ENCODE peak calls at places on chromosomes 5 and 9, in four cellular contexts. One of them, this sample, is unnamed.

GRCh38 chr9:98255064-98255577 is 328 bp downstream of the TBC1D2 start:
- DNase-seq in GM10248: no peak
- DNase-seq in H4: no peak
- DNase-seq in T follicular helper cell: no peak
- DNase-seq in this sample: peak; percentile 18

GRCh38 chr5:137954131-137954879 is 65.0 kb downstream of the PKD2L2 start:
- DNase-seq in GM10248: no peak
- DNase-seq in H4: peak; percentile 84
- DNase-seq in T follicular helper cell: no peak
- DNase-seq in this sample: peak; percentile 74

GRCh38 chr9:137064027-137064879 is 6.1 kb downstream of the SAPCD2 start:
- DNase-seq in GM10248: peak; percentile 69
- DNase-seq in H4: peak; percentile 43
- DNase-seq in T follicular helper cell: no peak
- DNase-seq in this sample: no peak

GRCh38 chr5:65338606-65339151 is 143.0 kb downstream of the ADAMTS6 start:
- DNase-seq in GM10248: no peak
- DNase-seq in H4: no peak
- DNase-seq in T follicular helper cell: no peak
- DNase-seq in this sample: no peak

GRCh38 chr9:15469862-15470261 is 40.9 kb downstream of the PSIP1 start:
- DNase-seq in GM10248: no peak
- DNase-seq in H4: no peak
- DNase-seq in T follicular helper cell: no peak
- DNase-seq in this sample: no peak

GRCh38 chr9:70954126-70954525 is 167.3 kb downstream of the TRPM3 start:
- DNase-seq in GM10248: no peak
- DNase-seq in H4: peak; percentile 63
- DNase-seq in T follicular helper cell: no peak
- DNase-seq in this sample: peak; percentile 74

GRCh38 chr5:119347996-119348395 is 7.8 kb upstream of the TNFAIP8 start:
- DNase-seq in GM10248: no peak
- DNase-seq in H4: no peak
- DNase-seq in T follicular helper cell: no peak
- DNase-seq in this sample: no peak

GRCh38 chr9:136996361-136997281 is at the start of gene CLIC3:
- DNase-seq in GM10248: no peak
- DNase-seq in H4: no peak
- DNase-seq in T follicular helper cell: no peak
- DNase-seq in this sample: no peak

GRCh38 chr9:121622842-121623203 is 28.6 kb upstream of the DAB2IP start:
- DNase-seq in GM10248: no peak
- DNase-seq in H4: no peak
- DNase-seq in T follicular helper cell: no peak
- DNase-seq in this sample: no peak

GRCh38 chr9:24614070-24614469 is 68.4 kb upstream of the IZUMO3 start:
- DNase-seq in GM10248: no peak
- DNase-seq in H4: peak; percentile 3
- DNase-seq in T follicular helper cell: no peak
- DNase-seq in this sample: no peak

GRCh38 chr5:139893873-139894272 is 98.3 kb downstream of the PSD2 start:
- DNase-seq in GM10248: no peak
- DNase-seq in H4: no peak
- DNase-seq in T follicular helper cell: no peak
- DNase-seq in this sample: no peak

GRCh38 chr5:78899922-78900362 is 85.2 kb downstream of the ARSB start:
- DNase-seq in GM10248: peak; percentile 40
- DNase-seq in H4: peak; percentile 61
- DNase-seq in T follicular helper cell: no peak
- DNase-seq in this sample: peak; percentile 57

GRCh38 chr9:8978334-8978733 is 1178.8 kb upstream of the DMAC1 start:
- DNase-seq in GM10248: no peak
- DNase-seq in H4: no peak
- DNase-seq in T follicular helper cell: no peak
- DNase-seq in this sample: no peak

GRCh38 chr5:80037366-80037765 is 2.2 kb downstream of the THBS4 start:
- DNase-seq in GM10248: no peak
- DNase-seq in H4: no peak
- DNase-seq in T follicular helper cell: no peak
- DNase-seq in this sample: no peak

GRCh38 chr5:140607031-140607430 is 25.9 kb downstream of the CD14 start:
- DNase-seq in GM10248: no peak
- DNase-seq in H4: no peak
- DNase-seq in T follicular helper cell: no peak
- DNase-seq in this sample: no peak